ENCODE peak calls at places on chromosomes 3 and 15, in ten cellular contexts. Q is tibial nerve, M is psoas muscle, R is AG04450, S is vagina, A is ovary, W is fibroblast of the aortic adventitia, T is IMR-90, L is SK-N-SH, B is upper lobe of right lung. Y is an unnamed sample.

GRCh38 chr3:177286034-177286433 is 88.8 kb upstream of the TBL1XR1 start:
- DNase-seq in S (no peak), R (no peak), M (no peak), A (no peak), T (no peak), Q (no peak), L (no peak), B (no peak), W (no peak), Y (no peak)

GRCh38 chr3:98811048-98811447 is 47.9 kb downstream of the ST3GAL6 start:
- DNase-seq in R (no peak), S (no peak), T (no peak), M (no peak), Q (no peak), L (no peak), W (no peak), A (no peak), B (no peak), Y (no peak)

GRCh38 chr3:185813691-185814215 is 11.1 kb downstream of the IGF2BP2 start:
- DNase-seq in R (peak; percentile 63), B (no peak), Q (no peak), A (no peak), S (no peak), T (peak; percentile 86), L (no peak), W (peak; percentile 42), M (no peak), Y (peak; percentile 86)

GRCh38 chr3:127394031-127394430 is 106.2 kb upstream of the PRR20G start:
- DNase-seq in B (peak; percentile 48), S (no peak), R (no peak), W (no peak), Q (no peak), M (no peak), L (no peak), T (no peak), A (no peak), Y (no peak)

GRCh38 chr3:68151359-68151758 is 496.9 kb upstream of the SUCLG2 start:
- DNase-seq in M (no peak), W (no peak), T (no peak), Q (no peak), R (no peak), B (no peak), L (no peak), S (no peak), A (no peak), Y (no peak)

GRCh38 chr3:29333520-29333919 is 52.6 kb downstream of the RBMS3 start:
- DNase-seq in T (peak; percentile 37), L (no peak), W (peak; percentile 54), B (no peak), M (no peak), R (no peak), S (no peak), Q (no peak), A (no peak), Y (no peak)

GRCh38 chr15:48144889-48145288 is 24.1 kb downstream of the SLC24A5 start:
- DNase-seq in W (peak; percentile 24), T (peak; percentile 23), S (no peak), L (no peak), A (no peak), R (no peak), Q (no peak), B (no peak), M (no peak), Y (no peak)

GRCh38 chr15:98561169-98561941 is 87.0 kb upstream of the IGF1R start:
- DNase-seq in M (no peak), T (no peak), R (no peak), Q (no peak), S (no peak), W (no peak), B (no peak), A (no peak), L (no peak), Y (peak; percentile 40)

GRCh38 chr15:32715276-32715675 is 2.5 kb upstream of the GREM1 start:
- DNase-seq in T (peak; percentile 91), R (peak; percentile 82), L (no peak), Q (no peak), A (no peak), B (no peak), M (no peak), S (no peak), W (no peak), Y (no peak)

GRCh38 chr3:17808994-17809393 is 66.6 kb upstream of the TBC1D5 start:
- DNase-seq in A (no peak), Q (no peak), L (peak; percentile 46), M (no peak), R (no peak), S (no peak), T (peak; percentile 3), W (peak; percentile 19), B (no peak), Y (no peak)

GRCh38 chr3:7290062-7290825 is 429.3 kb downstream of the GRM7 start:
- DNase-seq in W (no peak), B (no peak), T (no peak), R (no peak), Q (no peak), S (no peak), L (no peak), M (no peak), A (no peak), Y (no peak)

GRCh38 chr3:184582583-184582982 is 21.0 kb downstream of the EPHB3 start:
- DNase-seq in S (no peak), A (peak; percentile 64), L (no peak), W (peak; percentile 73), R (no peak), T (no peak), M (no peak), Q (no peak), B (no peak), Y (no peak)

GRCh38 chr3:50316657-50317242 is 5.8 kb downstream of the HYAL2 start:
- DNase-seq in A (no peak), Q (no peak), M (no peak), R (no peak), T (peak; percentile 28), L (no peak), S (no peak), W (no peak), B (peak; percentile 95), Y (no peak)

GRCh38 chr3:4474683-4475490 is 7.8 kb upstream of the SUMF1 start:
- DNase-seq in M (no peak), T (peak; percentile 69), A (peak; percentile 26), S (no peak), Q (no peak), L (no peak), R (no peak), W (peak; percentile 64), B (no peak), Y (no peak)

GRCh38 chr15:100601158-100601557 is 826 bp downstream of the LINS1 start:
- DNase-seq in B (peak; percentile 66), T (no peak), R (no peak), S (no peak), L (no peak), Q (no peak), A (no peak), M (no peak), W (peak; percentile 7), Y (no peak)

GRCh38 chr15:39357478-39358268 is 223.2 kb upstream of the THBS1 start:
- DNase-seq in B (no peak), W (no peak), T (no peak), R (no peak), Q (no peak), M (no peak), A (no peak), L (no peak), S (no peak), Y (no peak)

GRCh38 chr15:92365079-92365478 is 28.6 kb upstream of the ST8SIA2 start:
- DNase-seq in W (no peak), Q (no peak), L (no peak), T (no peak), A (no peak), S (no peak), M (no peak), R (no peak), B (no peak), Y (no peak)

GRCh38 chr15:50879016-50879415 is 29.5 kb upstream of the AP4E1 start:
- DNase-seq in T (no peak), S (no peak), L (no peak), R (no peak), M (no peak), Q (no peak), A (no peak), B (no peak), W (no peak), Y (no peak)
- TF ChIP-seq CTCF in T (no peak), S (no peak), L (no peak), R (no peak), M (no peak), Q (no peak), A (no peak), B (no peak), W (no peak), Y (no peak)

GRCh38 chr3:139202226-139202958 is 141.4 kb upstream of the MRPS22 start:
- DNase-seq in M (no peak), Q (no peak), W (no peak), T (no peak), A (no peak), L (peak; percentile 21), R (no peak), S (no peak), B (no peak), Y (no peak)
- TF ChIP-seq CTCF in M (no peak), Q (no peak), W (no peak), T (no peak), A (no peak), L (no peak), R (no peak), S (no peak), B (no peak), Y (no peak)

DNA sequence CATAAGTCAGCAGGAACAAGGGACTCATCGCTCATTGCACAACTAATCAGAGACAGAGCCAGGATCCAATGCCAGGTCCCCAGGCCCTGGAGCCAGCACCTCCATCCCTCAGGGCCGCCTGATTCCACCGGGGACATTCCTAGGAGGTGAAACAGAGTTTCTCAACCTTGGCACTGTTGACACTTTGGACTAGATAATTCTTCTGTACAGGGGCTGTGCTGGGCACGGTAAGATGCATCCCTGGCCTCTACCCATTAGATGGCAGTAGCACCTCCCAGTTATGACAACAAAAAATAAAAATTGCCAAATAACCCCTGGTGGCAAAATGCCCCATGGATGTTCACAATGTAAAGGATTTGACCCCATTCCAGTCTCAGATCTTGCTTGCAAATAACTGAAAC is 127.7 kb downstream of the MTHFS start:
- DNase-seq in R (no peak), B (no peak), M (no peak), T (no peak), Q (no peak), L (peak; percentile 33), W (peak; percentile 2), A (no peak), S (no peak), Y (peak; percentile 62)
- TF ChIP-seq CTCF in R (peak; percentile 29), B (peak; percentile 19), M (peak; percentile 33), T (peak; percentile 31), Q (no peak), L (peak; percentile 30), W (peak; percentile 34), A (no peak), S (no peak), Y (peak; percentile 23)

DNA sequence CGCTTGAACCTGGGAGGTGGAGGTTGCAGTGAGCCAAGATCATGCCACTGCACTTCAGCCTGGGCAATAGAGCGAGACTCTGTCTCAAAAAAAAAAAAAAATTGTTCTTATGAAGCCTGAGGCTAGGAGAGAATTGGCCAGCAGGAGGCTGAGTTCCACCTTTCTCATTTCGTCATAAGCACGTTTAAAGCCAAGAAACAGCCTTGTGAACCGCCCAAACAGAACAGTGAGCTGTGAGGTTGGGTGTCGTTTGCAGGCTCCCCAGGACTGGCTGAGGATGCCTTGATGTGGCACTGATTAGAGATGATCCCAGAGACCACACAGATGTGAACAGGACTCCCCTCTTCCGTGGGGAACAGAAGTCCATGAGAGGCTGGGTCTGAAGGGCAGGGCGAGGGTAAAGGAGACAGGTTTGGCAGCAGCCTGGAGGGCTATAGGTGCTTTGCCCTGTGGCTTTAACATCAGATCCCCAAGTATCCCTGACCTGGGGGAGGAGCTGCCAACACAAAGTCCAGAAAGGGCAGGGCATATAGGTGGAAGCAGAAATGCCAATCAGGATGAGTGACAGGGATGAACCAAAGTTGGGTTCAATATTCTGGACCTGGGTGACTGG is 52.9 kb downstream of the CLEC3B start:
- DNase-seq in T (peak; percentile 52), M (no peak), S (no peak), L (no peak), W (peak; percentile 70), R (no peak), B (no peak), A (no peak), Q (no peak), Y (no peak)
- TF ChIP-seq CTCF in T (peak; percentile 17), M (no peak), S (no peak), L (peak; percentile 33), W (peak; percentile 45), R (peak; percentile 39), B (no peak), A (no peak), Q (no peak), Y (no peak)

Y was measured in osteocyte.